ENCODE peak calls at places on chromosomes 6 and 20, in six cellular contexts. One of them, this sample, is unnamed.

GRCh38 chr20:50821994-50822393 is 27.1 kb downstream of the BCAS4 start:
- DNase-seq in B cell: no peak
- DNase-seq in ovary: no peak
- DNase-seq in esophagus squamous epithelium: no peak
- DNase-seq in upper lobe of right lung: no peak
- DNase-seq in CD8-positive, alpha-beta T cell: no peak
- DNase-seq in this sample: peak

GRCh38 chr6:47832386-47833080 is 50.7 kb downstream of the OPN5 start:
- DNase-seq in B cell: no peak
- DNase-seq in esophagus squamous epithelium: no peak
- DNase-seq in ovary: no peak
- DNase-seq in upper lobe of right lung: no peak
- DNase-seq in CD8-positive, alpha-beta T cell: no peak
- DNase-seq in this sample: no peak

GRCh38 chr6:145151624-145152023 is 583.7 kb downstream of the EPM2A start:
- DNase-seq in upper lobe of right lung: no peak
- DNase-seq in ovary: no peak
- DNase-seq in B cell: no peak
- DNase-seq in CD8-positive, alpha-beta T cell: no peak
- DNase-seq in esophagus squamous epithelium: no peak
- DNase-seq in this sample: no peak

GRCh38 chr6:17042422-17043147 is 59.3 kb upstream of the STMND1 start:
- DNase-seq in upper lobe of right lung: no peak
- DNase-seq in ovary: no peak
- DNase-seq in B cell: no peak
- DNase-seq in esophagus squamous epithelium: no peak
- DNase-seq in CD8-positive, alpha-beta T cell: no peak
- DNase-seq in this sample: no peak

GRCh38 chr6:159945801-159946392 is 23.0 kb upstream of the IGF2R start:
- DNase-seq in upper lobe of right lung: no peak
- DNase-seq in CD8-positive, alpha-beta T cell: no peak
- DNase-seq in B cell: no peak
- DNase-seq in ovary: no peak
- DNase-seq in esophagus squamous epithelium: no peak
- DNase-seq in this sample: no peak

GRCh38 chr6:70763754-70764153 is 96.1 kb downstream of the SMAP1 start:
- DNase-seq in CD8-positive, alpha-beta T cell: no peak
- DNase-seq in B cell: no peak
- DNase-seq in esophagus squamous epithelium: no peak
- DNase-seq in upper lobe of right lung: no peak
- DNase-seq in ovary: no peak
- DNase-seq in this sample: no peak

GRCh38 chr6:118771253-118771652 is 119.9 kb upstream of the CEP85L start:
- DNase-seq in CD8-positive, alpha-beta T cell: no peak
- DNase-seq in esophagus squamous epithelium: no peak
- DNase-seq in B cell: no peak
- DNase-seq in upper lobe of right lung: no peak
- DNase-seq in ovary: no peak
- DNase-seq in this sample: no peak

GRCh38 chr6:33080127-33081089 is 4.6 kb downstream of the HLA-DPB1 start:
- DNase-seq in CD8-positive, alpha-beta T cell: no peak
- DNase-seq in ovary: peak
- DNase-seq in B cell: no peak
- DNase-seq in upper lobe of right lung: peak
- DNase-seq in esophagus squamous epithelium: no peak
- DNase-seq in this sample: peak

GRCh38 chr6:29694637-29695036 is 13.7 kb upstream of the ZFP57 start:
- DNase-seq in esophagus squamous epithelium: no peak
- DNase-seq in B cell: no peak
- DNase-seq in ovary: no peak
- DNase-seq in CD8-positive, alpha-beta T cell: no peak
- DNase-seq in upper lobe of right lung: no peak
- DNase-seq in this sample: no peak

DNA sequence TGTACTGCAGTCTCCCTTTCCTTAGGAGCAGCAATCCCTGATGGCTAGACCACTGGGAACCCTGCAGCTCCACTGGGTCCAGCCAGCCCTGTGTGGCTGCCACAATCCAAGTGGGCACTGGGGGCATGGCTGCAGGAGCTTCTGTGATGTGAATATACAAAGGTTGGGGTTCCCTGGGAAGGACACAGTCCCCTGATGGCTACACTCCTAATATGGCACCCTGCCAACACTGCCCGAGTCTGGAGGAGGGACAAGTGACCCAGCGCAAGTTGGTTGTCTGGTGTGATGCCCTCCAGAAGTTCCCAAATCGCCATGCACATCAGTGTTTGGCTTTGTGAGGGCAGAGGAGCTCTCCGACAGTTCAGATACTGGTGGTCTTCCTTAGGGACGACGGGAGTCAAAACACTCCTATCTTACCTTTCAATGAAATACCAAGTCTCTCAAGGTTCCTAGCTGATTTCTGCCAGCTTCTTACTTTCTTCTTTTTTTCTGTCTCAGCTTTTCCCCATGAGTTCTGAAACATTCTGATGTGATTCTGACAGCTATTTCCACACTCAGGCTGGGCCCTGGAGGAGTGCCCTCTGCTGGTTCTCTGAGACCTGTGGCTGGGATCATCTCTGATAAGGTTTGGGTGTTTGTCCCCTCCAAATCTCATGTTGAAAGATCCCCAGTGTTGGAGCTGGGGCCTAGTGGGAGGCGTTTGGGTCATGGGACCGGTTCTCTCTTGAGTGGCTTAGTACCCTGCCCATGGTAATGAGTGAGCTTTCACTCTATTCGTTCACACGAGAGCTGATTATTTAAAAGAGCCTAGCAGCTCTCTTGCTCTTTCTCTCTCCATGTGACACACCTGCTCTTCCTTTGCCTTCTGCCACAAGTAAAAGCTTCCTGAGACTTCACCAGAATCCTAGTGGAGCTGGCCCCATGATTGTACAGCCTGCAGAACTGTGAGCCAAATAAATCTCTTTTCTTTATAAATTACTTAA is 15.5 kb upstream of the ZFP57 start:
- DNase-seq in CD8-positive, alpha-beta T cell: no peak
- DNase-seq in ovary: no peak
- DNase-seq in upper lobe of right lung: no peak
- DNase-seq in B cell: no peak
- DNase-seq in esophagus squamous epithelium: no peak
- DNase-seq in this sample: no peak
- TF ChIP-seq CTCF in CD8-positive, alpha-beta T cell: peak
- TF ChIP-seq CTCF in ovary: no peak
- TF ChIP-seq CTCF in upper lobe of right lung: peak
- TF ChIP-seq CTCF in B cell: peak
- TF ChIP-seq CTCF in esophagus squamous epithelium: no peak
- TF ChIP-seq CTCF in this sample: peak

GRCh38 chr6:85476532-85476931 is 26.6 kb downstream of the NT5E start:
- DNase-seq in ovary: no peak
- DNase-seq in B cell: no peak
- DNase-seq in esophagus squamous epithelium: no peak
- DNase-seq in upper lobe of right lung: no peak
- DNase-seq in CD8-positive, alpha-beta T cell: no peak
- DNase-seq in this sample: no peak
- TF ChIP-seq CTCF in ovary: no peak
- TF ChIP-seq CTCF in B cell: no peak
- TF ChIP-seq CTCF in esophagus squamous epithelium: no peak
- TF ChIP-seq CTCF in upper lobe of right lung: no peak
- TF ChIP-seq CTCF in CD8-positive, alpha-beta T cell: no peak
- TF ChIP-seq CTCF in this sample: no peak

DNA sequence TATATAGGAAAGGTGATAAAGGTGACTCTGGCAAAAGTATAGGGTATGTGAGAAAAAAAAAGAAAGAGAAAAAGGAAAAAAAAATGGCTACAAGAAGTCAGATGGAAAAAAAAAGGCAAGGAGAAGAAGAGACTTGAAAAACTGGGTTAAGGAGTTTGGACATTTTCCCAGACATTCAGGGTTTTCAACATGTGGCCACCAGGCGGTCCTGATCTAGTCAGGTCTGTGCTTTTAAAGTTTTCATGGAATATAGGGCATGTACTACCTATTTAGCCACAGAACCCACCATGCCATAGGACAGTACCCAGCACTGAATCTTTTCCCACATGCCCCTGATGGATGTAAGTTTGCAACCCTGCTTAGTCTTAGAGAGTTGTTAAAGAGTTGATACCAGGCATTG is 433.7 kb downstream of the MAFB start:
- DNase-seq in esophagus squamous epithelium: no peak
- DNase-seq in B cell: no peak
- DNase-seq in CD8-positive, alpha-beta T cell: no peak
- DNase-seq in ovary: no peak
- DNase-seq in upper lobe of right lung: no peak
- DNase-seq in this sample: no peak
- TF ChIP-seq CTCF in esophagus squamous epithelium: no peak
- TF ChIP-seq CTCF in B cell: no peak
- TF ChIP-seq CTCF in CD8-positive, alpha-beta T cell: no peak
- TF ChIP-seq CTCF in ovary: no peak
- TF ChIP-seq CTCF in upper lobe of right lung: peak
- TF ChIP-seq CTCF in this sample: no peak

GRCh38 chr20:45101333-45101850 is 465 bp upstream of the KCNS1 start:
- DNase-seq in esophagus squamous epithelium: no peak
- DNase-seq in ovary: no peak
- DNase-seq in B cell: no peak
- DNase-seq in upper lobe of right lung: no peak
- DNase-seq in CD8-positive, alpha-beta T cell: no peak
- DNase-seq in this sample: no peak

GRCh38 chr20:45097485-45098095 is 3.3 kb downstream of the KCNS1 start:
- DNase-seq in esophagus squamous epithelium: no peak
- DNase-seq in B cell: peak
- DNase-seq in ovary: no peak
- DNase-seq in upper lobe of right lung: peak
- DNase-seq in CD8-positive, alpha-beta T cell: peak
- DNase-seq in this sample: no peak

GRCh38 chr20:45098096-45098773 is 2.7 kb downstream of the KCNS1 start:
- DNase-seq in ovary: no peak
- DNase-seq in esophagus squamous epithelium: no peak
- DNase-seq in B cell: peak
- DNase-seq in CD8-positive, alpha-beta T cell: no peak
- DNase-seq in upper lobe of right lung: no peak
- DNase-seq in this sample: no peak

GRCh38 chr20:45103072-45103471 is 2.1 kb upstream of the KCNS1 start:
- DNase-seq in esophagus squamous epithelium: no peak
- DNase-seq in B cell: no peak
- DNase-seq in ovary: no peak
- DNase-seq in upper lobe of right lung: no peak
- DNase-seq in CD8-positive, alpha-beta T cell: no peak
- DNase-seq in this sample: no peak

GRCh38 chr20:45100563-45101245 is at the start of gene KCNS1:
- DNase-seq in B cell: peak
- DNase-seq in upper lobe of right lung: peak
- DNase-seq in esophagus squamous epithelium: no peak
- DNase-seq in ovary: no peak
- DNase-seq in CD8-positive, alpha-beta T cell: no peak
- DNase-seq in this sample: peak
- TF ChIP-seq CTCF in B cell: no peak
- TF ChIP-seq CTCF in upper lobe of right lung: no peak
- TF ChIP-seq CTCF in esophagus squamous epithelium: no peak
- TF ChIP-seq CTCF in ovary: no peak
- TF ChIP-seq CTCF in CD8-positive, alpha-beta T cell: no peak
- TF ChIP-seq CTCF in this sample: no peak

DNA sequence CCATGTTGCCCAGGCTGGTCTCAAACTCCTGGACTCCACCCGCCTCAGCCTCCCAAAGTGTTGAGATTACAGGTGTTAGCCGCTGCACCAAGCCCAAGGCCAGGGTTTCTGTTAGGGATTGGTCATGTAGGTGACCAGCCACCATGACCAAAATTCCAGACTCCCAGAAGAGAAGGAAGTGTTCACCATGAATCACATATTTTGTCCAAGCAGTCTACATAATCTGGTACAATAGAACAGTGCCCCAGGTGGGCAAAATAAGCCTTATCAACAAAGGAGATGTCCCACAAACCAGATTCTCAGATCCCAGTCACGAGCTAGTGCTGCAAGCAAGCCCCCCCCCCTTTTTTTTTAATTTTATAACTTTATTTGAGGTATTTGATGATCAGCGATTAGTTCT is 20.0 kb downstream of the ZNF341 start:
- DNase-seq in upper lobe of right lung: no peak
- DNase-seq in CD8-positive, alpha-beta T cell: no peak
- DNase-seq in esophagus squamous epithelium: no peak
- DNase-seq in ovary: no peak
- DNase-seq in B cell: no peak
- DNase-seq in this sample: no peak
- TF ChIP-seq CTCF in upper lobe of right lung: no peak
- TF ChIP-seq CTCF in CD8-positive, alpha-beta T cell: no peak
- TF ChIP-seq CTCF in esophagus squamous epithelium: no peak
- TF ChIP-seq CTCF in ovary: no peak
- TF ChIP-seq CTCF in B cell: no peak
- TF ChIP-seq CTCF in this sample: no peak

GRCh38 chr6:157139054-157139708 is 184.1 kb downstream of the TMEM242 start:
- DNase-seq in upper lobe of right lung: no peak
- DNase-seq in CD8-positive, alpha-beta T cell: no peak
- DNase-seq in B cell: no peak
- DNase-seq in ovary: no peak
- DNase-seq in esophagus squamous epithelium: no peak
- DNase-seq in this sample: no peak
- TF ChIP-seq CTCF in upper lobe of right lung: peak
- TF ChIP-seq CTCF in CD8-positive, alpha-beta T cell: no peak
- TF ChIP-seq CTCF in B cell: no peak
- TF ChIP-seq CTCF in ovary: no peak
- TF ChIP-seq CTCF in esophagus squamous epithelium: no peak
- TF ChIP-seq CTCF in this sample: peak

This sample was measured in kidney.